ENCODE peak calls at places on chromosomes 3 and 15, in five cellular contexts. One of them, this sample, is unnamed.

GRCh38 chr3:32958509-32958908 is 7.1 kb downstream of the CCR4 start:
- DNase-seq in HL-60: no peak
- DNase-seq in stimulated activated CD8-positive, alpha-beta memory T cell treated with anti-CD3 and anti-CD28 coated beads, Interleukin-12 subunit alpha, Interleukin-12 subunit beta, amount 100 ng/mL, for 1 hour: no peak
- DNase-seq in retina: no peak
- DNase-seq in T-helper 1 cell: no peak
- DNase-seq in this sample: no peak

GRCh38 chr3:120348065-120348980 is 831 bp downstream of the LRRC58 start:
- DNase-seq in stimulated activated CD8-positive, alpha-beta memory T cell treated with anti-CD3 and anti-CD28 coated beads, Interleukin-12 subunit alpha, Interleukin-12 subunit beta, amount 100 ng/mL, for 1 hour: peak; percentile 15
- DNase-seq in retina: no peak
- DNase-seq in HL-60: no peak
- DNase-seq in T-helper 1 cell: peak; percentile 80
- DNase-seq in this sample: no peak

GRCh38 chr3:141452045-141452444 is 34.8 kb upstream of the RASA2 start:
- DNase-seq in retina: peak; percentile 22
- DNase-seq in HL-60: peak; percentile 53
- DNase-seq in stimulated activated CD8-positive, alpha-beta memory T cell treated with anti-CD3 and anti-CD28 coated beads, Interleukin-12 subunit alpha, Interleukin-12 subunit beta, amount 100 ng/mL, for 1 hour: no peak
- DNase-seq in T-helper 1 cell: peak; percentile 67
- DNase-seq in this sample: peak; percentile 63

GRCh38 chr15:42133892-42134502 is 22.4 kb downstream of the PLA2G4F start:
- DNase-seq in retina: no peak
- DNase-seq in stimulated activated CD8-positive, alpha-beta memory T cell treated with anti-CD3 and anti-CD28 coated beads, Interleukin-12 subunit alpha, Interleukin-12 subunit beta, amount 100 ng/mL, for 1 hour: peak; percentile 7
- DNase-seq in HL-60: peak; percentile 45
- DNase-seq in T-helper 1 cell: peak; percentile 42
- DNase-seq in this sample: peak; percentile 10

GRCh38 chr3:152505926-152506325 is 237.2 kb downstream of the MBNL1 start:
- DNase-seq in retina: no peak
- DNase-seq in stimulated activated CD8-positive, alpha-beta memory T cell treated with anti-CD3 and anti-CD28 coated beads, Interleukin-12 subunit alpha, Interleukin-12 subunit beta, amount 100 ng/mL, for 1 hour: no peak
- DNase-seq in HL-60: no peak
- DNase-seq in T-helper 1 cell: peak; percentile 68
- DNase-seq in this sample: no peak

GRCh38 chr3:95037927-95038326 is 975.1 kb downstream of the NSUN3 start:
- DNase-seq in HL-60: no peak
- DNase-seq in retina: no peak
- DNase-seq in T-helper 1 cell: no peak
- DNase-seq in stimulated activated CD8-positive, alpha-beta memory T cell treated with anti-CD3 and anti-CD28 coated beads, Interleukin-12 subunit alpha, Interleukin-12 subunit beta, amount 100 ng/mL, for 1 hour: no peak
- DNase-seq in this sample: no peak

GRCh38 chr3:53519047-53519717 is 24.8 kb downstream of the CACNA1D start:
- DNase-seq in HL-60: peak; percentile 8
- DNase-seq in retina: no peak
- DNase-seq in T-helper 1 cell: no peak
- DNase-seq in stimulated activated CD8-positive, alpha-beta memory T cell treated with anti-CD3 and anti-CD28 coated beads, Interleukin-12 subunit alpha, Interleukin-12 subunit beta, amount 100 ng/mL, for 1 hour: no peak
- DNase-seq in this sample: no peak

GRCh38 chr15:80562846-80563245 is 132.3 kb upstream of the ABHD17C start:
- DNase-seq in T-helper 1 cell: no peak
- DNase-seq in HL-60: no peak
- DNase-seq in stimulated activated CD8-positive, alpha-beta memory T cell treated with anti-CD3 and anti-CD28 coated beads, Interleukin-12 subunit alpha, Interleukin-12 subunit beta, amount 100 ng/mL, for 1 hour: no peak
- DNase-seq in retina: no peak
- DNase-seq in this sample: no peak

GRCh38 chr3:65953301-65953812 is 85.4 kb downstream of the MAGI1 start:
- DNase-seq in HL-60: no peak
- DNase-seq in retina: no peak
- DNase-seq in stimulated activated CD8-positive, alpha-beta memory T cell treated with anti-CD3 and anti-CD28 coated beads, Interleukin-12 subunit alpha, Interleukin-12 subunit beta, amount 100 ng/mL, for 1 hour: no peak
- DNase-seq in T-helper 1 cell: no peak
- DNase-seq in this sample: no peak